ENCODE peak calls at places on chromosomes 16 and 17, in seven cellular contexts. One of them, this sample, is unnamed.

GRCh38 chr17:1203111-1203966 is 23.6 kb upstream of the ABR start:
- DNase-seq in H1: no peak
- DNase-seq in mesenchymal stem cell: peak
- DNase-seq in H9: peak
- DNase-seq in IMR-90: peak
- DNase-seq in mesendoderm: peak
- DNase-seq in trophoblast cell: peak
- DNase-seq in this sample: peak

GRCh38 chr17:1562178-1562643 is 381 bp downstream of the PITPNA start:
- DNase-seq in IMR-90: no peak
- DNase-seq in mesenchymal stem cell: peak
- DNase-seq in trophoblast cell: peak
- DNase-seq in H9: peak
- DNase-seq in mesendoderm: no peak
- DNase-seq in H1: no peak
- DNase-seq in this sample: no peak

GRCh38 chr16:3740186-3740585 is 22.9 kb upstream of the TRAP1 start:
- DNase-seq in trophoblast cell: no peak
- DNase-seq in H9: no peak
- DNase-seq in mesendoderm: no peak
- DNase-seq in H1: no peak
- DNase-seq in mesenchymal stem cell: no peak
- DNase-seq in IMR-90: no peak
- DNase-seq in this sample: no peak

GRCh38 chr16:57882797-57883196 is 80.5 kb upstream of the KIFC3 start:
- DNase-seq in H1: no peak
- DNase-seq in IMR-90: peak
- DNase-seq in mesendoderm: peak
- DNase-seq in trophoblast cell: no peak
- DNase-seq in mesenchymal stem cell: no peak
- DNase-seq in H9: no peak
- DNase-seq in this sample: no peak

GRCh38 chr17:18377437-18378204 is at the start of gene EVPLL:
- DNase-seq in mesendoderm: no peak
- DNase-seq in trophoblast cell: no peak
- DNase-seq in mesenchymal stem cell: no peak
- DNase-seq in IMR-90: no peak
- DNase-seq in H9: peak
- DNase-seq in H1: no peak
- DNase-seq in this sample: no peak

GRCh38 chr17:30352247-30352814 is 18.5 kb upstream of the TMIGD1 start:
- DNase-seq in mesenchymal stem cell: no peak
- DNase-seq in mesendoderm: no peak
- DNase-seq in trophoblast cell: no peak
- DNase-seq in H1: no peak
- DNase-seq in H9: no peak
- DNase-seq in IMR-90: no peak
- DNase-seq in this sample: no peak

GRCh38 chr16:3503513-3503912 is 2.7 kb downstream of the CLUAP1 start:
- DNase-seq in H9: no peak
- DNase-seq in H1: no peak
- DNase-seq in IMR-90: no peak
- DNase-seq in mesenchymal stem cell: no peak
- DNase-seq in mesendoderm: no peak
- DNase-seq in trophoblast cell: no peak
- DNase-seq in this sample: no peak

GRCh38 chr16:15949210-15950166 is at the start of gene ABCC1:
- DNase-seq in mesenchymal stem cell: peak
- DNase-seq in trophoblast cell: peak
- DNase-seq in H9: peak
- DNase-seq in IMR-90: no peak
- DNase-seq in H1: no peak
- DNase-seq in mesendoderm: peak
- DNase-seq in this sample: peak

GRCh38 chr16:27983244-27983643 is 80.3 kb downstream of the GSG1L start:
- DNase-seq in H9: no peak
- DNase-seq in trophoblast cell: no peak
- DNase-seq in IMR-90: no peak
- DNase-seq in mesenchymal stem cell: no peak
- DNase-seq in mesendoderm: no peak
- DNase-seq in H1: no peak
- DNase-seq in this sample: no peak

GRCh38 chr16:27692576-27692975 is 142.6 kb downstream of the KATNIP start:
- DNase-seq in H9: no peak
- DNase-seq in H1: no peak
- DNase-seq in mesenchymal stem cell: no peak
- DNase-seq in IMR-90: no peak
- DNase-seq in trophoblast cell: no peak
- DNase-seq in mesendoderm: no peak
- DNase-seq in this sample: no peak

GRCh38 chr17:61749823-61750404 is 113.4 kb downstream of the BRIP1 start:
- DNase-seq in mesendoderm: no peak
- DNase-seq in H9: no peak
- DNase-seq in mesenchymal stem cell: no peak
- DNase-seq in IMR-90: no peak
- DNase-seq in trophoblast cell: no peak
- DNase-seq in H1: no peak
- DNase-seq in this sample: no peak

GRCh38 chr17:78557598-78558039 is 19.6 kb downstream of the DNAH17 start:
- DNase-seq in H1: no peak
- DNase-seq in mesenchymal stem cell: peak
- DNase-seq in H9: no peak
- DNase-seq in IMR-90: peak
- DNase-seq in trophoblast cell: peak
- DNase-seq in mesendoderm: peak
- DNase-seq in this sample: no peak

GRCh38 chr17:38701504-38702165 is 3.4 kb upstream of the MLLT6 start:
- DNase-seq in mesenchymal stem cell: peak
- DNase-seq in trophoblast cell: peak
- DNase-seq in IMR-90: peak
- DNase-seq in H1: no peak
- DNase-seq in H9: no peak
- DNase-seq in mesendoderm: peak
- DNase-seq in this sample: peak

GRCh38 chr17:42414782-42415409 is 8.2 kb downstream of the CAVIN1 start:
- DNase-seq in IMR-90: no peak
- DNase-seq in H9: peak
- DNase-seq in H1: no peak
- DNase-seq in mesendoderm: no peak
- DNase-seq in mesenchymal stem cell: no peak
- DNase-seq in trophoblast cell: no peak
- DNase-seq in this sample: no peak

GRCh38 chr17:34161600-34161999 is 93.5 kb upstream of the CCL2 start:
- DNase-seq in IMR-90: no peak
- DNase-seq in mesendoderm: no peak
- DNase-seq in H1: no peak
- DNase-seq in trophoblast cell: no peak
- DNase-seq in H9: no peak
- DNase-seq in mesenchymal stem cell: no peak
- DNase-seq in this sample: no peak
- H3K4ac ChIP-seq in IMR-90: no peak
- H3K4ac ChIP-seq in mesendoderm: no peak
- H3K4ac ChIP-seq in H1: no peak
- H3K4ac ChIP-seq in trophoblast cell: no peak
- H3K4ac ChIP-seq in H9: no peak
- H3K4ac ChIP-seq in mesenchymal stem cell: no peak
- H3K4ac ChIP-seq in this sample: no peak

GRCh38 chr16:87854907-87855683 is 14.2 kb downstream of the SLC7A5 start:
- DNase-seq in mesenchymal stem cell: no peak
- DNase-seq in H1: no peak
- DNase-seq in IMR-90: no peak
- DNase-seq in mesendoderm: no peak
- DNase-seq in trophoblast cell: no peak
- DNase-seq in H9: no peak
- DNase-seq in this sample: no peak
- H3K23ac ChIP-seq in mesenchymal stem cell: no peak
- H3K23ac ChIP-seq in H1: no peak
- H3K23ac ChIP-seq in IMR-90: no peak
- H3K23ac ChIP-seq in mesendoderm: no peak
- H3K23ac ChIP-seq in trophoblast cell: no peak
- H3K23ac ChIP-seq in H9: no peak
- H3K23ac ChIP-seq in this sample: peak

DNA sequence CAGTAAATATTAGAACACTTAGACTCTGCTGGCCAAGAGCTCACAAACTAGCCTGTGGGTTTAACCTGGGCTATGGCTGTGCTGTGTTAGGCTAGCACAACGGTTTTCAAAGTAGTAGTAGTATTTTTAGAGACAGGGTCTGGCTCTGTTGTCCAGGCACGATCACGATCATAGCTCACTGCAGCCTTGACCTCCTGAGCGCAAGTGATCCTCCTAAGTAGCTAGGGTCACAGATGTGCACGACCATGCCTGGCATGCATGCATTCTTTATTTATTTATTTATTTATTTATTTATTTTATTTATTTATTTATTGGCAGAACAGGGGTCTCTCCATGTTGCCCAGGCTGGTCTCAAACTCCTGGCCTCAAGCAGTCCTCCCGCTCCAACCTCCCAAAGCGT is 10.3 kb downstream of the MRPL27 start:
- DNase-seq in IMR-90: no peak
- DNase-seq in trophoblast cell: no peak
- DNase-seq in mesendoderm: no peak
- DNase-seq in H9: no peak
- DNase-seq in H1: no peak
- DNase-seq in mesenchymal stem cell: no peak
- DNase-seq in this sample: no peak
- H3K4ac ChIP-seq in IMR-90: no peak
- H3K4ac ChIP-seq in trophoblast cell: no peak
- H3K4ac ChIP-seq in mesendoderm: no peak
- H3K4ac ChIP-seq in H9: no peak
- H3K4ac ChIP-seq in H1: no peak
- H3K4ac ChIP-seq in mesenchymal stem cell: no peak
- H3K4ac ChIP-seq in this sample: no peak

DNA sequence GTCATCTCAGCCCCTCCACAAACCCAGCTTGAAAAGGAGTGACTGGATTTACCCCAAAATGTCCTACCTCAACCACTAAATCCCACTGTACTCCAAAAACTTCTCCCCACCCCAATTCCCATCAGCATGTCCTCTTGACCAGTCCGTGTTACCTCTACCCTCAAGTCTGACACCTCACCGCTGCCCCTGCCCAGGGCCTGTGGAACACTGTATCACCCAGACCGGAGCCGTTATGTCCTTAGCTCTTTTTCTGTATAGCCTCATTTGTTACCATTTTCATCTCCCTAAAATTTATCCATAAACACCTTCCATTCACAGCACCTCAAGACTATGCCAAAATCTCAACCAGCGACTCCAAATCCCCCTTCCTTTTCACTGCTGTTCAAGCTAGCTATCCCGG is 2.4 kb downstream of the PHF23 start:
- DNase-seq in mesenchymal stem cell: no peak
- DNase-seq in IMR-90: no peak
- DNase-seq in trophoblast cell: no peak
- DNase-seq in H9: no peak
- DNase-seq in H1: no peak
- DNase-seq in mesendoderm: no peak
- DNase-seq in this sample: no peak
- H3K23ac ChIP-seq in mesenchymal stem cell: no peak
- H3K23ac ChIP-seq in IMR-90: peak
- H3K23ac ChIP-seq in trophoblast cell: no peak
- H3K23ac ChIP-seq in H9: no peak
- H3K23ac ChIP-seq in H1: no peak
- H3K23ac ChIP-seq in mesendoderm: no peak
- H3K23ac ChIP-seq in this sample: no peak

GRCh38 chr16:63623551-63624039 is 1498.3 kb downstream of the CDH11 start:
- DNase-seq in H9: no peak
- DNase-seq in trophoblast cell: no peak
- DNase-seq in mesendoderm: no peak
- DNase-seq in IMR-90: no peak
- DNase-seq in H1: no peak
- DNase-seq in mesenchymal stem cell: no peak
- DNase-seq in this sample: no peak

GRCh38 chr16:63625141-63625540 is 1496.7 kb downstream of the CDH11 start:
- DNase-seq in mesendoderm: no peak
- DNase-seq in mesenchymal stem cell: peak
- DNase-seq in IMR-90: no peak
- DNase-seq in trophoblast cell: no peak
- DNase-seq in H1: no peak
- DNase-seq in H9: no peak
- DNase-seq in this sample: no peak

GRCh38 chr16:63629272-63629671 is 1492.6 kb downstream of the CDH11 start:
- DNase-seq in IMR-90: no peak
- DNase-seq in H9: no peak
- DNase-seq in mesenchymal stem cell: no peak
- DNase-seq in H1: no peak
- DNase-seq in trophoblast cell: no peak
- DNase-seq in mesendoderm: no peak
- DNase-seq in this sample: no peak

DNA sequence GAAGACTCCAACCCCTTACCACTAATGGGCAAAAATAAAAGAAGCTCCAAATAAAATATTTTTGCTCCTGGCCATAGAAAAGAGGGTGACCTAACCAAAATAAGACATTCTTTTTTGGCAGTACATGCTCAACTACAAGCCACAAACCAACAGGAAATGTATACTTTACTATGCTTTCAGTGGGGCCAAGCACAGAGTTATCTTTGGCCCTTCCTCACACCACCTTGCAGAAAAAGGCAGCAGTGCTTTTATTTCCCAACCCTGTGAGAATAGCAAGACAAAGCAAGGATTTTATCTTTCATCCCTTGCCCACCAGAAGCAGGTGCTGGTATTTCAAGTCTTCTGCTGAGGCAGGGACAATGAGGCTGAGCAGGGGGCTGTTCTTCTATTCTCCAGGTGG is 1493.1 kb downstream of the CDH11 start:
- DNase-seq in H9: no peak
- DNase-seq in mesenchymal stem cell: no peak
- DNase-seq in IMR-90: no peak
- DNase-seq in H1: no peak
- DNase-seq in mesendoderm: no peak
- DNase-seq in trophoblast cell: no peak
- DNase-seq in this sample: no peak
- H3K4ac ChIP-seq in H9: no peak
- H3K4ac ChIP-seq in mesenchymal stem cell: no peak
- H3K4ac ChIP-seq in IMR-90: no peak
- H3K4ac ChIP-seq in H1: no peak
- H3K4ac ChIP-seq in mesendoderm: no peak
- H3K4ac ChIP-seq in trophoblast cell: no peak
- H3K4ac ChIP-seq in this sample: no peak

DNA sequence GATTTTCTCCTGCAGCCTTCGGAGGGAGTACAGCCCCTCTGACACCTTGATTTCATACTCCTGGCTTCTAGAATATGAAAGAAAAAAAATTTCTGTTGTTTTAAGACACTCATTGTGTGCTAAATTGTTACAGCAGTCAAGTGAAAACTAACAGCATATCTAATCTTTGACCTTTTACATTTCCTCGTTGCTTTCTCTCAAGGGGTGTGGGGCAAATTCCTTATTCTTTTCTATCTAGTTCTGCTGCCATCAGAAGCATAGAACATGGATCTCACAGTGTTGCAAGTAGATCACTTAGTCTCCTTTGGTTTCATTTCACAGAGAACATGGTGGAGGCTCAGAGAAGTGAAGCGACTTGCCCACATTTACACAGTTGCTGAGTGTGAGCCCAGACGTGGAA is 28.6 kb upstream of the MMD start:
- DNase-seq in H9: no peak
- DNase-seq in IMR-90: no peak
- DNase-seq in trophoblast cell: no peak
- DNase-seq in mesenchymal stem cell: no peak
- DNase-seq in mesendoderm: no peak
- DNase-seq in H1: no peak
- DNase-seq in this sample: no peak
- H3K23ac ChIP-seq in H9: no peak
- H3K23ac ChIP-seq in IMR-90: no peak
- H3K23ac ChIP-seq in trophoblast cell: peak
- H3K23ac ChIP-seq in mesenchymal stem cell: no peak
- H3K23ac ChIP-seq in mesendoderm: no peak
- H3K23ac ChIP-seq in H1: no peak
- H3K23ac ChIP-seq in this sample: no peak

GRCh38 chr16:54176376-54176901 is 110.1 kb downstream of the IRX3 start:
- DNase-seq in H9: peak
- DNase-seq in IMR-90: no peak
- DNase-seq in trophoblast cell: no peak
- DNase-seq in H1: no peak
- DNase-seq in mesenchymal stem cell: no peak
- DNase-seq in mesendoderm: peak
- DNase-seq in this sample: no peak
- H3K4ac ChIP-seq in H9: no peak
- H3K4ac ChIP-seq in IMR-90: no peak
- H3K4ac ChIP-seq in trophoblast cell: no peak
- H3K4ac ChIP-seq in H1: no peak
- H3K4ac ChIP-seq in mesenchymal stem cell: no peak
- H3K4ac ChIP-seq in mesendoderm: no peak
- H3K4ac ChIP-seq in this sample: no peak